ENCODE peak calls at places on chromosome 15, in ten cellular contexts. R is GM20000; W is CD4-positive, alpha-beta T cell; Z is HTR-8/SVneo; O is activated T-helper 9 cell treated with anti-CD3 and anti-CD28 coated beads, Interleukin-2, amount 50 U/mL, for 16 hours; F is GM03348; G is KG1; P is T-helper 9 cell; T is AG08396; U is AG10803. Y is an unnamed sample.

GRCh38 chr15:48059786-48060185 is 61.0 kb upstream of the SLC24A5 start:
- DNase-seq in R (no peak), W (no peak), Z (no peak), O (no peak), F (peak), G (no peak), P (no peak), T (peak), U (peak), Y (no peak)

GRCh38 chr15:75034615-75035014 is 11.2 kb downstream of the PPCDC start:
- DNase-seq in R (no peak), W (no peak), Z (no peak), O (no peak), F (no peak), G (no peak), P (no peak), T (no peak), U (no peak), Y (no peak)

GRCh38 chr15:92882697-92883642 is 17.2 kb upstream of the CHD2 start:
- DNase-seq in R (peak), W (peak), Z (no peak), O (peak), F (peak), G (no peak), P (peak), T (peak), U (no peak), Y (peak)

GRCh38 chr15:63498815-63499549 is 5.4 kb upstream of the USP3 start:
- DNase-seq in R (no peak), W (no peak), Z (no peak), O (no peak), F (no peak), G (no peak), P (no peak), T (no peak), U (no peak), Y (no peak)

GRCh38 chr15:58472821-58473581 is 41.2 kb downstream of the LIPC start:
- DNase-seq in R (no peak), W (no peak), Z (no peak), O (no peak), F (no peak), G (peak), P (peak), T (no peak), U (no peak), Y (peak)

GRCh38 chr15:72420580-72420979 is 22.5 kb downstream of the TMEM202 start:
- DNase-seq in R (no peak), W (no peak), Z (no peak), O (no peak), F (no peak), G (no peak), P (no peak), T (no peak), U (no peak), Y (no peak)

GRCh38 chr15:89469331-89470107 is 26.9 kb downstream of the RHCG start:
- DNase-seq in R (no peak), W (no peak), Z (no peak), O (no peak), F (no peak), G (no peak), P (no peak), T (no peak), U (no peak), Y (no peak)

GRCh38 chr15:88749699-88750098 is 53.5 kb upstream of the ACAN start:
- DNase-seq in R (no peak), W (no peak), Z (no peak), O (no peak), F (no peak), G (no peak), P (no peak), T (no peak), U (no peak), Y (no peak)

GRCh38 chr15:86756688-86757087 is 677.0 kb downstream of the AGBL1 start:
- DNase-seq in R (no peak), W (no peak), Z (no peak), O (no peak), F (no peak), G (no peak), P (no peak), T (no peak), U (no peak), Y (no peak)

GRCh38 chr15:35427091-35427490 is 118.9 kb downstream of the DPH6 start:
- DNase-seq in R (no peak), W (no peak), Z (peak), O (no peak), F (peak), G (no peak), P (no peak), T (peak), U (peak), Y (no peak)

GRCh38 chr15:40925863-40926658 is 3.1 kb upstream of the DLL4 start:
- DNase-seq in R (no peak), W (no peak), Z (no peak), O (no peak), F (peak), G (no peak), P (no peak), T (no peak), U (peak), Y (no peak)

GRCh38 chr15:74345051-74345450 is 22.4 kb downstream of the CYP11A1 start:
- DNase-seq in R (no peak), W (no peak), Z (peak), O (no peak), F (no peak), G (no peak), P (no peak), T (no peak), U (no peak), Y (no peak)

GRCh38 chr15:60003243-60004018 is 680 bp upstream of the FOXB1 start:
- DNase-seq in R (peak), W (peak), Z (no peak), O (no peak), F (no peak), G (no peak), P (no peak), T (no peak), U (no peak), Y (peak)

Y was measured in T-helper 2 cell.